ENCODE peak calls at places on chromosomes 13 and 19, in five cellular contexts. S is dorsolateral prefrontal cortex, N is omental fat pad, Z is uterus, G is GM06990. P is an unnamed sample.

GRCh38 chr13:96673825-96674224 is 320.5 kb downstream of the OXGR1 start:
- DNase-seq in S (no peak), N (no peak), Z (no peak), G (no peak), P (no peak)

GRCh38 chr13:99064624-99065249 is 86.9 kb upstream of the DOCK9 start:
- DNase-seq in S (no peak), N (no peak), Z (no peak), G (no peak), P (no peak)

GRCh38 chr13:33260168-33261098 is 25.1 kb downstream of the STARD13 start:
- DNase-seq in S (no peak), N (no peak), Z (no peak), G (no peak), P (no peak)

GRCh38 chr19:48568345-48568886 is 16.4 kb downstream of the SULT2B1 start:
- DNase-seq in S (peak; percentile 89), N (peak; percentile 44), Z (peak; percentile 81), G (no peak), P (no peak)

GRCh38 chr19:8311461-8312260 is 3.5 kb upstream of the CD320 start:
- DNase-seq in S (no peak), N (no peak), Z (peak; percentile 50), G (no peak), P (no peak)

GRCh38 chr13:114079601-114080536 is 52.6 kb downstream of the RASA3 start:
- DNase-seq in S (peak; percentile 35), N (peak; percentile 18), Z (peak; percentile 25), G (no peak), P (no peak)

GRCh38 chr13:88303157-88303556 is 632.0 kb downstream of the SLITRK5 start:
- DNase-seq in S (no peak), N (no peak), Z (no peak), G (no peak), P (no peak)

GRCh38 chr13:110311721-110312668 is 4.9 kb downstream of the COL4A2 start:
- DNase-seq in S (no peak), N (no peak), Z (no peak), G (no peak), P (no peak)

GRCh38 chr13:48731957-48732569 is 78.3 kb downstream of the CYSLTR2 start:
- DNase-seq in S (no peak), N (no peak), Z (no peak), G (peak; percentile 33), P (peak; percentile 25)

GRCh38 chr13:57569981-57570380 is 61.6 kb upstream of the PCDH17 start:
- DNase-seq in S (no peak), N (no peak), Z (no peak), G (no peak), P (no peak)

GRCh38 chr13:75372517-75372916 is 109.5 kb downstream of the TBC1D4 start:
- DNase-seq in S (no peak), N (no peak), Z (no peak), G (no peak), P (no peak)

GRCh38 chr19:29674374-29675119 is 9.3 kb downstream of the PLEKHF1 start:
- DNase-seq in S (no peak), N (peak; percentile 9), Z (no peak), G (no peak), P (no peak)

GRCh38 chr19:47005873-47006272 is 13.8 kb upstream of the NPAS1 start:
- DNase-seq in S (no peak), N (no peak), Z (no peak), G (no peak), P (no peak)

GRCh38 chr19:46634045-46634655 is 1.9 kb downstream of the GNG8 start:
- DNase-seq in S (peak; percentile 84), N (no peak), Z (peak; percentile 94), G (peak; percentile 90), P (peak; percentile 92)

GRCh38 chr13:29878101-29878500 is 27.7 kb upstream of the UBL3 start:
- DNase-seq in S (no peak), N (no peak), Z (no peak), G (no peak), P (no peak)

GRCh38 chr13:25179810-25180437 is 7.8 kb upstream of the AMER2 start:
- DNase-seq in S (no peak), N (no peak), Z (no peak), G (no peak), P (no peak)

GRCh38 chr13:97914537-97914936 is 38.9 kb upstream of the IPO5 start:
- DNase-seq in S (peak; percentile 68), N (no peak), Z (no peak), G (no peak), P (no peak)

GRCh38 chr13:34522818-34523217 is 419.3 kb upstream of the NBEA start:
- DNase-seq in S (no peak), N (no peak), Z (no peak), G (no peak), P (no peak)

GRCh38 chr19:47247308-47247990 is 8.9 kb upstream of the CCDC9 start:
- DNase-seq in S (peak; percentile 80), N (peak; percentile 63), Z (peak; percentile 77), G (peak; percentile 75), P (peak; percentile 75)

GRCh38 chr13:27034678-27035111 is 136.9 kb downstream of the USP12 start:
- DNase-seq in S (peak; percentile 77), N (no peak), Z (no peak), G (no peak), P (no peak)

GRCh38 chr19:53898166-53898565 is 10.9 kb upstream of the CACNG7 start:
- DNase-seq in S (no peak), N (no peak), Z (no peak), G (no peak), P (no peak)

GRCh38 chr13:19957320-19958118 is 1.0 kb upstream of the ZMYM2 start:
- DNase-seq in S (peak; percentile 86), N (peak; percentile 65), Z (peak; percentile 84), G (peak; percentile 84), P (peak; percentile 75)

GRCh38 chr19:45506246-45506990 is 861 bp upstream of the VASP start:
- DNase-seq in S (peak; percentile 97), N (peak; percentile 87), Z (peak; percentile 95), G (peak; percentile 94), P (peak; percentile 99)

GRCh38 chr13:112055032-112055416 is 11.9 kb upstream of the SOX1 start:
- DNase-seq in S (no peak), N (no peak), Z (no peak), G (no peak), P (no peak)

GRCh38 chr19:8192227-8192820 is 16.8 kb upstream of the CERS4 start:
- DNase-seq in S (no peak), N (no peak), Z (no peak), G (no peak), P (no peak)

GRCh38 chr13:34750078-34750703 is 191.9 kb upstream of the NBEA start:
- DNase-seq in S (peak; percentile 75), N (no peak), Z (peak; percentile 57), G (peak; percentile 2), P (no peak)

GRCh38 chr19:7441468-7442146 is 47.2 kb downstream of the PEX11G start:
- DNase-seq in S (peak; percentile 73), N (no peak), Z (no peak), G (no peak), P (no peak)

DNA sequence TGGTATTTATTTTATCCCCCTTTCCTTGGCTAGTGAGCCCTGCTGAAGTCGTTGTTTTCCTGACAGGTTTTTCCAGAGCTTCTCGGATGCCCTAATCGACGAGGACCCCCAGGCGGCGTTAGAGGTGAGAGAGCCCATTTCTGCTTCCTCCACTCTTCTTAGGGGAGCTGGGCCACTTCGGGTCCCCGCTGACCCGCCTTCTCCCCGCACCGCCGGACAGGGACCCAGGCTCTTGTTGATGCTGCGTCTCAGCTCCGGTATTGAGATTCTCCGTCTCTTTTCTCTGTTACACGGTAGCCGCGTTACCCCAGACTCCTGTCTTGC is 306 bp downstream of the SUGT1 start:
- DNase-seq in S (no peak), N (no peak), Z (no peak), G (no peak), P (no peak)
- TF ChIP-seq CTCF in S (peak; percentile 27), N (no peak), Z (no peak), G (no peak), P (no peak)

DNA sequence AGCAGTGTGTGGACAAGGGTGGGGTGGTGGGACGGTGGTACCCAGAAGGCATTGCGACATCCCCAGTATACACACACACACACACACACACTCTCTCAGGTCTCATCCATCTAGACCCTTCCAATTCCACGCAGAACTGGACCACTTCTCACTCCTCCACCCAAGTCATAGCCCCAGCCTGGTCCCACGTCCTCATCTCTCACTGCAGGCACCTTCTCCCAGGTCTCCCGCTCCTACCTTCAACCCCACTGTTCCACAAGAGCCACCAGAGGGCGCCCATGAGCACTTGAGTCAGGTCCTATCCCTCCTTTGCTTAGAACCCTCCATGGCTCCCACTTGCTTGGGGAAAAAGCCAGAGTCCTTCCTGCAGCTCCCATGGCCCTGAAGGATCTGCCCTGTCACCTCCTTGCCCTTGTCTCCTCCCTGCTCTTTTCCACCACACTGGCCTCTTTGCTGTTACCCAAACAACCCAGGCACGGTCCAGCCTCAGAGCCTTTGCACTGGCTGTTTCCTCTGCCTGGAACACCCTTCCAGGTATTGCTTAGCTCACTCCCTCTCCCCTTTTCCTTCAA is 62.6 kb downstream of the IER2 start:
- DNase-seq in S (no peak), N (peak; percentile 35), Z (peak; percentile 54), G (peak; percentile 40), P (peak; percentile 60)
- TF ChIP-seq CTCF in S (peak; percentile 43), N (no peak), Z (no peak), G (peak; percentile 78), P (no peak)

GRCh38 chr13:21522847-21523246 is 63.7 kb upstream of the ZDHHC20 start:
- DNase-seq in S (no peak), N (no peak), Z (no peak), G (no peak), P (no peak)

GRCh38 chr13:21522130-21522529 is 63.0 kb upstream of the ZDHHC20 start:
- DNase-seq in S (no peak), N (no peak), Z (no peak), G (no peak), P (no peak)

GRCh38 chr13:21516806-21517205 is 57.7 kb upstream of the ZDHHC20 start:
- DNase-seq in S (no peak), N (no peak), Z (no peak), G (no peak), P (no peak)

GRCh38 chr13:21518617-21519144 is 59.6 kb upstream of the ZDHHC20 start:
- DNase-seq in S (no peak), N (no peak), Z (no peak), G (no peak), P (no peak)

GRCh38 chr13:21517576-21517975 is 58.5 kb upstream of the ZDHHC20 start:
- DNase-seq in S (no peak), N (no peak), Z (no peak), G (no peak), P (no peak)
- TF ChIP-seq CTCF in S (no peak), N (no peak), Z (no peak), G (no peak), P (no peak)

GRCh38 chr13:71306821-71307220 is 560.2 kb downstream of the DACH1 start:
- DNase-seq in S (no peak), N (no peak), Z (no peak), G (no peak), P (no peak)

GRCh38 chr13:71304861-71305260 is 562.1 kb downstream of the DACH1 start:
- DNase-seq in S (no peak), N (no peak), Z (no peak), G (no peak), P (no peak)

GRCh38 chr13:71300602-71301001 is 566.4 kb downstream of the DACH1 start:
- DNase-seq in S (no peak), N (no peak), Z (no peak), G (no peak), P (no peak)

DNA sequence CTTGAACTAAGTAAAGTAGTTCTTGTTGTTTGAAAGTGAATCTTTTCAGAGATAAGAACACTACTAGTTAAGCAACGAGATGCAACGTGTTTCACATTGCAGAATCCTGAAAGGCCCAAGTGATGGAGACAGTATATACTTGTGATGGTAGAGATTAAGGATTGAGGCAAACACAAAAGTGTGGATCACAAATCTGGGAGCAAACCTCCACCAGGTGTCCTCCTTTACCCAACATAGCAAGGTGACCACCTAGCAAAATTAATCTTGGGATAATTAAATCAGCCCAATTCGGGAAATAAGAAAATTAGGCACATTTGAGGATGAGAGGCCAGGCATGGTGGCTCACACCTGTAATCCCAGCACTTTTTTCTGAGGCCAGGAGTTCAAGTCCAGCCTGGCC is 563.9 kb downstream of the DACH1 start:
- DNase-seq in S (no peak), N (no peak), Z (no peak), G (no peak), P (no peak)
- TF ChIP-seq CTCF in S (no peak), N (no peak), Z (no peak), G (no peak), P (no peak)

P was measured in activated B cell treated with CpG ODN at 0.5 μM for 24 hours.